ENCODE peak calls at places on chromosomes 5 and 9, in eight cellular contexts. E is stimulated activated CD4-positive, alpha-beta T cell treated with anti-CD3 and anti-CD28 coated beads, Interleukin-12 subunit alpha, Interleukin-12 subunit beta, amount 100 ng/mL, for 4 hours; Y is Calu3; V is WTC11; L is stimulated activated naive B cell treated with anti-CD40 and anti-IgM and Interleukin-4, amounts not matched to agents 10 μg/mL and 1 μg/mL and 100 μg/mL, for 72 hours; M is Peyer's patch; I is NCI-H1092 treated with DMSO at 0.1 percent for 48 hours; N is substantia nigra. W is an unnamed sample.

GRCh38 chr9:132350861-132351315 is 3.9 kb downstream of the SETX start:
- DNase-seq in E (no peak), Y (no peak), V (no peak), L (no peak), M (peak), I (no peak), N (no peak), W (no peak)

GRCh38 chr5:62824936-62825335 is 246.3 kb downstream of the LRRC70 start:
- DNase-seq in E (no peak), Y (no peak), V (no peak), L (no peak), M (no peak), I (no peak), N (no peak), W (no peak)

GRCh38 chr9:19284729-19285128 is 54.2 kb downstream of the DENND4C start:
- DNase-seq in E (no peak), Y (no peak), V (no peak), L (no peak), M (no peak), I (no peak), N (no peak), W (no peak)

GRCh38 chr9:137326436-137327060 is 24.5 kb upstream of the NRARP start:
- DNase-seq in E (no peak), Y (no peak), V (no peak), L (peak), M (peak), I (no peak), N (no peak), W (no peak)

GRCh38 chr5:61450170-61450815 is 118.2 kb downstream of the ZSWIM6 start:
- DNase-seq in E (no peak), Y (peak), V (no peak), L (no peak), M (no peak), I (no peak), N (no peak), W (no peak)

GRCh38 chr5:140189977-140190867 is 15.2 kb downstream of the CYSTM1 start:
- DNase-seq in E (no peak), Y (no peak), V (no peak), L (no peak), M (no peak), I (no peak), N (no peak), W (no peak)

GRCh38 chr5:68240771-68241170 is 25.2 kb downstream of the PIK3R1 start:
- DNase-seq in E (no peak), Y (no peak), V (no peak), L (no peak), M (no peak), I (no peak), N (no peak), W (no peak)

GRCh38 chr5:134547579-134547978 is 22.1 kb downstream of the JADE2 start:
- DNase-seq in E (no peak), Y (no peak), V (no peak), L (no peak), M (no peak), I (no peak), N (no peak), W (peak)

GRCh38 chr5:101393795-101394450 is 490.8 kb upstream of the ST8SIA4 start:
- DNase-seq in E (no peak), Y (no peak), V (no peak), L (no peak), M (no peak), I (no peak), N (no peak), W (no peak)

GRCh38 chr9:114588150-114588663 is 638 bp downstream of the ATP6V1G1 start:
- DNase-seq in E (no peak), Y (no peak), V (no peak), L (no peak), M (no peak), I (no peak), N (no peak), W (no peak)

GRCh38 chr9:130780865-130781504 is 54.1 kb upstream of the ABL1 start:
- DNase-seq in E (no peak), Y (no peak), V (no peak), L (no peak), M (no peak), I (no peak), N (no peak), W (no peak)

GRCh38 chr5:56651893-56652292 is 163.5 kb upstream of the MAP3K1 start:
- DNase-seq in E (no peak), Y (no peak), V (no peak), L (no peak), M (no peak), I (no peak), N (no peak), W (no peak)

GRCh38 chr9:77956555-77956954 is 75.1 kb downstream of the GNAQ start:
- DNase-seq in E (no peak), Y (no peak), V (no peak), L (no peak), M (no peak), I (no peak), N (no peak), W (no peak)

GRCh38 chr5:102975040-102975439 is 144.9 kb downstream of the GIN1 start:
- DNase-seq in E (no peak), Y (no peak), V (no peak), L (no peak), M (no peak), I (peak), N (no peak), W (no peak)

GRCh38 chr5:132009706-132010405 is 1.6 kb downstream of the ACSL6 start:
- DNase-seq in E (no peak), Y (no peak), V (peak), L (no peak), M (no peak), I (no peak), N (no peak), W (no peak)

GRCh38 chr5:136014049-136014516 is 14.7 kb upstream of the TGFBI start:
- DNase-seq in E (no peak), Y (no peak), V (no peak), L (no peak), M (no peak), I (no peak), N (no peak), W (no peak)

GRCh38 chr9:14238044-14238443 is 75.9 kb downstream of the NFIB start:
- DNase-seq in E (no peak), Y (peak), V (no peak), L (no peak), M (no peak), I (no peak), N (no peak), W (no peak)

GRCh38 chr5:137629646-137630045 is 106.2 kb downstream of the KLHL3 start:
- DNase-seq in E (no peak), Y (peak), V (peak), L (no peak), M (no peak), I (peak), N (no peak), W (no peak)

GRCh38 chr9:123784513-123784912 is 145.4 kb downstream of the DENND1A start:
- DNase-seq in E (no peak), Y (no peak), V (no peak), L (no peak), M (no peak), I (no peak), N (no peak), W (no peak)

GRCh38 chr9:32877639-32878217 is 94.4 kb downstream of the TMEM215 start:
- DNase-seq in E (no peak), Y (no peak), V (no peak), L (no peak), M (no peak), I (no peak), N (no peak), W (no peak)

GRCh38 chr9:14362175-14362574 is 48.2 kb upstream of the NFIB start:
- DNase-seq in E (no peak), Y (no peak), V (no peak), L (no peak), M (no peak), I (no peak), N (no peak), W (no peak)

GRCh38 chr5:116237917-116238502 is 153.2 kb downstream of the COMMD10 start:
- DNase-seq in E (no peak), Y (no peak), V (no peak), L (no peak), M (no peak), I (no peak), N (no peak), W (no peak)

GRCh38 chr5:132498152-132498551 is 7.6 kb upstream of the IRF1 start:
- DNase-seq in E (no peak), Y (no peak), V (no peak), L (no peak), M (no peak), I (no peak), N (no peak), W (peak)

GRCh38 chr5:115068239-115069086 is 101.2 kb downstream of the TRIM36 start:
- DNase-seq in E (peak), Y (peak), V (no peak), L (peak), M (no peak), I (peak), N (no peak), W (no peak)

GRCh38 chr9:136438909-136439549 is 616 bp downstream of the INPP5E start:
- DNase-seq in E (peak), Y (peak), V (peak), L (peak), M (peak), I (no peak), N (no peak), W (no peak)

GRCh38 chr9:113675475-113675941 is 200.6 kb upstream of the ZNF618 start:
- DNase-seq in E (no peak), Y (no peak), V (no peak), L (no peak), M (no peak), I (no peak), N (no peak), W (peak)

GRCh38 chr9:113934826-113935676 is 58.9 kb downstream of the ZNF618 start:
- DNase-seq in E (no peak), Y (no peak), V (no peak), L (no peak), M (no peak), I (no peak), N (no peak), W (peak)

GRCh38 chr5:118451697-118452247 is 536.6 kb downstream of the DTWD2 start:
- DNase-seq in E (no peak), Y (no peak), V (no peak), L (no peak), M (no peak), I (no peak), N (no peak), W (no peak)